ENCODE peak calls at places on chromosomes 2 and 18, in six cellular contexts. W is SHP77; Z is transverse colon; L is central memory CD4-positive, alpha-beta T cell; U is ACHN; P is G401. D is an unnamed sample.

GRCh38 chr2:104872034-104872865 is 18.3 kb downstream of the POU3F3 start:
- DNase-seq in W (no peak), Z (no peak), L (no peak), U (peak), P (no peak), D (no peak)

GRCh38 chr2:222049946-222050345 is 248.9 kb downstream of the PAX3 start:
- DNase-seq in W (no peak), Z (no peak), L (no peak), U (no peak), P (no peak), D (no peak)

GRCh38 chr2:216220976-216221375 is 111.8 kb downstream of the XRCC5 start:
- DNase-seq in W (no peak), Z (no peak), L (no peak), U (no peak), P (no peak), D (no peak)

GRCh38 chr18:45755936-45756335 is 32.0 kb downstream of the SLC14A1 start:
- DNase-seq in W (no peak), Z (no peak), L (no peak), U (no peak), P (peak), D (no peak)

GRCh38 chr2:159094173-159094737 is 125.8 kb downstream of the TANC1 start:
- DNase-seq in W (no peak), Z (peak), L (no peak), U (no peak), P (peak), D (no peak)

GRCh38 chr18:8969639-8970378 is 132.7 kb upstream of the NDUFV2 start:
- DNase-seq in W (no peak), Z (no peak), L (no peak), U (no peak), P (no peak), D (no peak)

GRCh38 chr2:222862915-222863544 is 2.2 kb downstream of the ACSL3 start:
- DNase-seq in W (no peak), Z (no peak), L (no peak), U (no peak), P (no peak), D (no peak)

GRCh38 chr2:235050992-235051351 is 99.2 kb downstream of the SH3BP4 start:
- DNase-seq in W (peak), Z (peak), L (no peak), U (no peak), P (peak), D (peak)

GRCh38 chr2:161580426-161580825 is 43.8 kb upstream of the SLC4A10 start:
- DNase-seq in W (no peak), Z (no peak), L (no peak), U (no peak), P (no peak), D (no peak)

GRCh38 chr2:176177580-176178270 is 10.7 kb upstream of the HOXD1 start:
- DNase-seq in W (no peak), Z (no peak), L (no peak), U (peak), P (no peak), D (no peak)

GRCh38 chr2:237498341-237498740 is 11.3 kb downstream of the MLPH start:
- DNase-seq in W (no peak), Z (no peak), L (no peak), U (no peak), P (no peak), D (no peak)

GRCh38 chr2:160561551-160562280 is 68.1 kb upstream of the RBMS1 start:
- DNase-seq in W (no peak), Z (no peak), L (no peak), U (no peak), P (no peak), D (no peak)

GRCh38 chr2:62873603-62874002 is 168.1 kb downstream of the EHBP1 start:
- DNase-seq in W (no peak), Z (no peak), L (no peak), U (no peak), P (no peak), D (no peak)

GRCh38 chr2:489084-489483 is 188.1 kb downstream of the TMEM18 start:
- DNase-seq in W (no peak), Z (no peak), L (no peak), U (no peak), P (no peak), D (no peak)